ENCODE peak calls at places on chromosomes 11 and 22, in nine cellular contexts. R is transverse colon, H is suprapubic skin, W is NB4, G is uterus, B is IMR-90, O is ovary, I is lower leg skin, P is right lobe of liver. M is an unnamed sample.

GRCh38 chr11:128521697-128522062 is 65.7 kb downstream of the ETS1 start:
- DNase-seq in P (peak; percentile 64), G (peak; percentile 42), B (no peak), H (no peak), O (peak; percentile 52), I (peak; percentile 88), R (no peak), W (no peak), M (no peak)

GRCh38 chr11:111155021-111155420 is 90.5 kb upstream of the POU2AF2 start:
- DNase-seq in R (no peak), W (no peak), P (no peak), H (no peak), G (no peak), B (peak; percentile 20), I (no peak), O (no peak), M (no peak)

GRCh38 chr22:49156662-49157285 is 670.9 kb downstream of the BRD1 start:
- DNase-seq in O (no peak), W (no peak), B (no peak), H (peak; percentile 71), I (no peak), G (no peak), P (no peak), R (peak; percentile 17), M (no peak)

GRCh38 chr11:36356201-36356600 is 60.1 kb downstream of the PRR5L start:
- DNase-seq in I (no peak), B (no peak), G (no peak), P (no peak), O (no peak), H (no peak), R (peak; percentile 57), W (peak; percentile 83), M (no peak)

GRCh38 chr11:83157755-83158473 is 983 bp downstream of the PCF11 start:
- DNase-seq in R (peak; percentile 55), B (peak; percentile 33), O (peak; percentile 64), H (no peak), G (peak; percentile 54), I (peak; percentile 91), P (peak; percentile 68), W (peak; percentile 97), M (no peak)

GRCh38 chr22:47065756-47066615 is 303.5 kb downstream of the TBC1D22A start:
- DNase-seq in O (no peak), B (peak; percentile 46), W (no peak), R (peak; percentile 2), H (no peak), P (no peak), G (no peak), I (peak; percentile 57), M (no peak)

GRCh38 chr11:67022961-67023956 is at the start of gene SYT12:
- DNase-seq in I (no peak), R (no peak), H (no peak), O (no peak), P (no peak), W (peak; percentile 11), B (no peak), G (no peak), M (no peak)

GRCh38 chr11:117625237-117625636 is 171.8 kb downstream of the DSCAML1 start:
- DNase-seq in W (peak; percentile 18), R (no peak), H (no peak), B (no peak), O (no peak), P (no peak), G (no peak), I (no peak), M (no peak)

GRCh38 chr22:35739642-35740041 is 22.0 kb downstream of the APOL5 start:
- DNase-seq in B (no peak), H (no peak), G (no peak), R (no peak), W (no peak), I (no peak), O (no peak), P (no peak), M (no peak)

GRCh38 chr11:101864098-101864497 is 50.7 kb upstream of the CEP126 start:
- DNase-seq in R (no peak), B (no peak), W (no peak), P (no peak), O (no peak), I (no peak), G (no peak), H (no peak), M (no peak)

GRCh38 chr11:100557830-100558611 is 129.1 kb upstream of the ARHGAP42 start:
- DNase-seq in I (no peak), O (no peak), B (peak; percentile 63), H (no peak), P (no peak), G (no peak), W (no peak), R (no peak), M (no peak)

GRCh38 chr11:9613830-9614762 is 40.6 kb downstream of the WEE1 start:
- DNase-seq in W (peak; percentile 91), P (peak; percentile 92), G (peak; percentile 79), O (peak; percentile 78), H (peak; percentile 92), I (peak; percentile 97), B (peak; percentile 75), R (peak; percentile 91), M (peak; percentile 89)
- TF ChIP-seq POLR2A in W (peak; percentile 38), P (peak; percentile 76), G (peak; percentile 81), O (peak; percentile 33), H (no peak), I (no peak), B (no peak), R (peak; percentile 56), M (peak; percentile 51)

DNA sequence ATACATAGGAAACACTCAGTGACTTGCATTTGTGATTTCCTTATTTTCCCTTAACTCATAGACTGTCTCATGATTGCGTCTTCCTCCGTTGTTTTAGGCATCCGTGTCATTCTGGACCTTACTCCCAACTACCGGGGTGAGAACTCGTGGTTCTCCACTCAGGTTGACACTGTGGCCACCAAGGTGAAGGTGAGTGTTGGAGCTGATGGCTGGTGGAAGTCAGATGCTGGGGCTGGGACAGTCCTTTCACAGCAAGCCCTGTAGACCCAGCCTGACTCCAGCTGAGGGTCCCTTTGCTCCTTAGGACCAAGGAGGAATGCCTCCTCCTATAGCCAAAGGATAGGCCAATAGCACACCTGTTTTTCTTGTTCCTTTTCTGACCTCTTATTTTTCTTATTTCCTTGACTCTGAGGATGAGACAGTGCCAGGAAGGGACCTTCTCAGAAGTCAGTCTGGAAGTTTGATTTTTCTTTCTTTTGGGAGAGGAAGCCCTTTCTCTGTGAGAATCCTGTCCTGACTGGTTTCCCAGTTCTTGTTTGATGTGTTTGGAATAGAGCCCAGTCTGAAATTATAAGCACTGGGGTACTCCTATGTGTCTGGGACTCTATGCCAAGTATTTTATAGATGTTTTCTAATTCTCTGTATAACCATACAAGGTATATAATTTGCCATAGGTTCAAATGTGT is 2.3 kb downstream of the SLC3A2 start:
- DNase-seq in P (no peak), I (no peak), G (no peak), B (no peak), H (no peak), R (no peak), O (no peak), W (no peak), M (no peak)
- TF ChIP-seq POLR2A in P (no peak), I (no peak), G (no peak), B (no peak), H (no peak), R (no peak), O (no peak), W (no peak), M (no peak)

GRCh38 chr22:32462452-32462851 is 1.8 kb downstream of the BPIFC start:
- DNase-seq in G (no peak), I (no peak), R (no peak), P (no peak), B (no peak), W (no peak), O (no peak), H (no peak), M (no peak)

GRCh38 chr22:32466496-32466895 is 2.2 kb upstream of the BPIFC start:
- DNase-seq in R (no peak), B (peak; percentile 7), W (no peak), P (no peak), G (no peak), I (no peak), H (no peak), O (no peak), M (no peak)

GRCh38 chr22:32469799-32470212 is 4.8 kb upstream of the FBXO7 start:
- DNase-seq in H (no peak), W (peak; percentile 23), R (peak; percentile 10), I (peak; percentile 86), P (no peak), B (peak; percentile 84), G (peak; percentile 38), O (no peak), M (peak; percentile 26)

DNA sequence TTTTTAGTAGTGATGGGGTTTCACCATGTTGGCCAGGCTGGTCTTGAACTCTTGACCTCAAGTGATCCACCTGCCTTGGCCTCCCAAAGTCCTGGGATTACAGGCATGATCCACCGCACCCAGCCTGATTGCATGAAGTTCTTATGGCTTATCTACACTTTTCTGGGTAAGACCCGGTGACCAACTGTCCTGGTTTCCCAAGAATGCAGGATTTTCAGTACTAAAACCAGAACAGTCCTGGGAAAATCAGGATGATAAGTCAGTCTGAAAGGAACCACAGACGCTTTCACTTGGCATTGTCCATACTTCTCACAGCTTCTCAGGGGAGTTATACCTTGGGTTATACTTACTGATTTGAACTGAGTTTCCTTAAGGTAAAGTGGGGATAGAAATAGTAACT is 1.4 kb upstream of the BPIFC start:
- DNase-seq in R (no peak), P (no peak), I (no peak), H (no peak), B (no peak), G (no peak), O (no peak), W (no peak), M (no peak)
- TF ChIP-seq POLR2A in R (no peak), P (no peak), I (no peak), H (no peak), B (no peak), G (no peak), O (no peak), W (no peak), M (no peak)

DNA sequence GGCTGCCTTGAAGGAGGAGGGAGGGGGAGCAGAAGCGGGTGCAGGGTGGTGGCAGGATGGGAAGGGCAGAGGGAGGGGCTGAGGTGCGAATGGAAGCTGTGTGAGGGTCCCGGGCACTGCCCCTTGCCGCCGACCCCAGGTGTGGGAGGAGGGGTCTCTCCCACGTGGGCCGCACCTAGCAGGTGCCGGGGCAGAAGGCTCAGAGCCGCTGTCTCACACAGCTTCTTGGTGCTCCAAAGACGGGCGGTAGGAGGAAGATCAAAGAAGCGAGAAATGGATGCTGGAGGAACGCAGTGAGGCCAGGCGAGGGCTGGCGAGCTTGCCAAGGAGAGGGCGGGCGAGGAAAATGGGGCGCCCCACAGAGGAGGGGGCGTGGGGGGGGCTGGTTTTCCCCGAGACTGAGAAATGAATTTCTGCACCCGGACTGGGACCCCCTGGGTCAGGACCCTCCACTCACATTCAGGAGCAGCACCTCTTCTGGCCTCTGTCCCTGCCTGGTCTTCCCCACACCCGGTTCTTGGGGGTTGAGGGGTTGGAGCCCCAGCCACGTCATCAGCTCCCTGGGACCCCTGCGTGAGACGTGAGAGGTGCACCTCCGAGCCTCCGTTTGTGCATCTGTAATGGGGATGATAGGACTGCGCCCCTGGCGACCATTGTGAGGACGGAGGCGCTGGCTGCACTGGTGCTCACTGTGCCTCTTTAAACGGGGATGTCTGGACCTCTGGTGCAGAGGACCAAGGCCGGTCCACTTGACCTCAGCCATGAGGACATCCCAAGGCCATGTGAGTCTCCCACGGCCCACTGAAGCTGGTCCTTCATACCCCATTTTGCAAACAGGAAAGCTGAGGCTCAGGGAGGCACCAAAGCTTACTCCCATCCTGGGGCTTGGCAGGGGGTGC is 16.8 kb downstream of the LSP1 start:
- DNase-seq in G (peak; percentile 52), R (no peak), I (no peak), W (no peak), B (no peak), P (peak; percentile 50), H (no peak), O (no peak), M (no peak)
- TF ChIP-seq POLR2A in G (no peak), R (no peak), I (no peak), W (no peak), B (no peak), P (no peak), H (no peak), O (no peak), M (no peak)